ENCODE peak calls at places on chromosomes 11 and 22, in nine cellular contexts. J, Y, A, R, M, U, D, V and X are unnamed samples.
A peak's percentile ranks its signal among the peaks of the same experiment; 100 is the strongest.

GRCh38 chr11:130571947-130572584 is 123.6 kb downstream of the ADAMTS15 start:
- DNase-seq in V (no peak), U (no peak), J (no peak), R (no peak), D (no peak), Y (no peak), A (no peak), M (no peak), X (no peak)

GRCh38 chr22:40204331-40205116 is 26.8 kb downstream of the TNRC6B start:
- DNase-seq in U (peak; percentile 73), V (no peak), R (no peak), J (no peak), Y (no peak), D (no peak), A (peak; percentile 49), M (no peak), X (peak; percentile 11)

GRCh38 chr22:49230194-49230577 is 597.5 kb downstream of the BRD1 start:
- DNase-seq in U (no peak), A (no peak), Y (no peak), M (no peak), V (no peak), D (no peak), J (peak; percentile 18), R (peak; percentile 40), X (no peak)

GRCh38 chr11:34830648-34831047 is 85.5 kb downstream of the APIP start:
- DNase-seq in M (no peak), R (no peak), V (peak; percentile 58), Y (no peak), D (no peak), U (peak; percentile 21), A (peak; percentile 53), J (no peak), X (no peak)

GRCh38 chr11:134223066-134223465 is 701 bp downstream of the NCAPD3 start:
- DNase-seq in D (no peak), U (no peak), V (no peak), M (no peak), J (peak; percentile 46), R (no peak), A (no peak), Y (no peak), X (peak; percentile 62)

GRCh38 chr11:117818036-117818858 is 6.3 kb downstream of the FXYD2 start:
- DNase-seq in A (peak; percentile 69), R (no peak), V (peak; percentile 22), D (no peak), M (no peak), J (peak; percentile 51), U (peak; percentile 56), Y (no peak), X (no peak)

GRCh38 chr11:72720806-72721205 is 31.4 kb downstream of the ARAP1 start:
- DNase-seq in R (no peak), U (no peak), M (no peak), Y (no peak), V (no peak), D (no peak), J (no peak), A (no peak), X (no peak)

GRCh38 chr11:62124186-62125113 is 639 bp downstream of the INCENP start:
- DNase-seq in A (peak; percentile 37), Y (no peak), V (no peak), D (no peak), J (peak; percentile 72), U (peak; percentile 52), R (no peak), M (no peak), X (peak; percentile 66)

GRCh38 chr11:108965602-108966001 is 300.7 kb downstream of the DDX10 start:
- DNase-seq in D (no peak), J (peak; percentile 85), V (no peak), Y (no peak), R (no peak), M (no peak), A (no peak), U (peak; percentile 88), X (no peak)

GRCh38 chr11:32643526-32643925 is 59.9 kb downstream of the EIF3M start:
- DNase-seq in Y (no peak), R (no peak), V (no peak), M (no peak), J (no peak), A (no peak), U (peak; percentile 28), D (no peak), X (no peak)

GRCh38 chr11:2317354-2318050 is 15.7 kb downstream of the TSPAN32 start:
- DNase-seq in R (peak; percentile 64), V (peak; percentile 35), U (no peak), Y (no peak), D (no peak), J (peak; percentile 25), A (no peak), M (no peak), X (peak; percentile 40)

GRCh38 chr11:10414659-10415058 is 40.4 kb upstream of the AMPD3 start:
- DNase-seq in M (no peak), D (no peak), V (peak; percentile 27), J (peak; percentile 90), A (peak; percentile 64), R (no peak), Y (no peak), U (peak; percentile 21), X (peak; percentile 17)

GRCh38 chr11:70092959-70093358 is 14.8 kb downstream of the ANO1 start:
- DNase-seq in R (no peak), Y (no peak), D (no peak), M (no peak), A (no peak), V (no peak), J (no peak), U (no peak), X (no peak)
- TF ChIP-seq POLR2A in R (no peak), Y (no peak), D (no peak), M (no peak), A (no peak), V (no peak), J (no peak), U (no peak), X (no peak)

GRCh38 chr22:47850644-47851151 is 1088.2 kb downstream of the TBC1D22A start:
- DNase-seq in J (no peak), Y (no peak), A (no peak), V (no peak), D (no peak), R (no peak), M (no peak), U (no peak), X (no peak)

GRCh38 chr22:47851586-47851985 is 1089.1 kb downstream of the TBC1D22A start:
- DNase-seq in Y (no peak), J (no peak), V (no peak), R (no peak), A (no peak), U (no peak), D (no peak), M (no peak), X (no peak)

GRCh38 chr22:47846206-47846605 is 1083.8 kb downstream of the TBC1D22A start:
- DNase-seq in D (no peak), J (no peak), U (no peak), Y (no peak), R (no peak), A (no peak), M (no peak), V (no peak), X (no peak)

GRCh38 chr22:47848384-47848920 is 1086.0 kb downstream of the TBC1D22A start:
- DNase-seq in M (no peak), V (no peak), U (no peak), D (no peak), R (no peak), J (no peak), Y (no peak), A (no peak), X (no peak)

GRCh38 chr22:47847281-47847890 is 1084.9 kb downstream of the TBC1D22A start:
- DNase-seq in J (no peak), U (no peak), D (no peak), V (no peak), A (no peak), R (no peak), Y (no peak), M (no peak), X (no peak)
- TF ChIP-seq POLR2A in J (no peak), U (no peak), D (no peak), V (no peak), A (no peak), R (no peak), Y (no peak), M (no peak), X (no peak)

GRCh38 chr11:67666676-67667489 is 7.5 kb downstream of the ALDH3B2 start:
- DNase-seq in V (peak; percentile 55), Y (no peak), U (no peak), D (no peak), M (no peak), R (peak; percentile 63), J (no peak), A (no peak), X (no peak)

GRCh38 chr11:67670316-67671210 is 3.9 kb downstream of the ALDH3B2 start:
- DNase-seq in A (no peak), R (peak; percentile 74), Y (no peak), U (no peak), M (no peak), J (no peak), V (peak; percentile 59), D (no peak), X (no peak)

GRCh38 chr11:67667490-67668190 is 6.8 kb downstream of the ALDH3B2 start:
- DNase-seq in R (peak; percentile 71), A (no peak), M (no peak), J (no peak), Y (no peak), D (no peak), U (no peak), V (peak; percentile 84), X (no peak)

GRCh38 chr11:67666303-67666645 is 8.1 kb downstream of the ALDH3B2 start:
- DNase-seq in R (peak; percentile 60), D (no peak), J (no peak), Y (no peak), U (no peak), V (no peak), M (no peak), A (no peak), X (no peak)

DNA sequence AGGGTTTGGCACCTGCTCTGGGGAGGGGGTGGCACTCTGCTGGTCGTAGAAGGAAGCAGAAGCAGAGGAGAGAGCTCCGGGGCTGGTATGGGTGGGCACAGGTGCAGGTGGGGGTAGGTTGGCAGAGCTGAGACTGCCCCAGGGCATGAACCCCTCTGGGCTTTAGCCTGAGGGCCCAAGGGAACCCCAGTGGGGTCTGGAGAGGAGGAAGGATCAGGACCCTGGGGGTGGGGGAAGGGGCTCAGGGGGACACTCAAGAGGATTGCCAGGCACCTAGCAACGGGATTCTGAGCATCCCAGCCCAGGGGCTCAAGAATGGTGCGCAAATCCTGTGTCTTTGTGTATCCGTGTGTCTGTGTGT is 6.3 kb downstream of the ALDH3B2 start:
- DNase-seq in J (no peak), A (no peak), U (no peak), D (no peak), Y (no peak), M (no peak), V (no peak), R (peak; percentile 64), X (no peak)
- TF ChIP-seq POLR2A in J (no peak), A (no peak), U (no peak), D (no peak), Y (no peak), M (no peak), V (no peak), R (no peak), X (no peak)

GRCh38 chr22:37545703-37546435 is 14.4 kb upstream of the CDC42EP1 start:
- DNase-seq in D (no peak), M (peak; percentile 85), J (no peak), A (peak; percentile 96), U (peak; percentile 90), R (peak; percentile 95), V (peak; percentile 90), Y (peak; percentile 98), X (no peak)
- TF ChIP-seq POLR2A in D (no peak), M (no peak), J (no peak), A (peak; percentile 85), U (peak; percentile 49), R (no peak), V (no peak), Y (peak; percentile 89), X (no peak)